ENCODE peak calls at places on chromosomes 3 and 15, in five cellular contexts. Q, F, K, N and D are unnamed samples.

GRCh38 chr15:52257734-52258062 is 37.9 kb downstream of the MYO5C start:
- DNase-seq in Q (no peak), K (peak), F (peak), N (peak), D (no peak)

GRCh38 chr15:65305776-65306175 is 1.3 kb downstream of the RNU5B-1 start:
- DNase-seq in Q (no peak), N (peak), F (no peak), K (no peak), D (no peak)

GRCh38 chr3:13708301-13708700 is 159.4 kb downstream of the FBLN2 start:
- DNase-seq in N (no peak), F (no peak), Q (peak), K (no peak), D (no peak)

GRCh38 chr15:24748812-24749439 is 73.4 kb downstream of the NPAP1 start:
- DNase-seq in F (no peak), N (no peak), K (no peak), Q (no peak), D (no peak)

GRCh38 chr15:77744398-77744797 is 111.7 kb upstream of the LINGO1 start:
- DNase-seq in K (no peak), N (no peak), Q (no peak), F (no peak), D (no peak)

GRCh38 chr15:43517354-43518072 is at the start of gene MAP1A:
- DNase-seq in Q (no peak), N (no peak), F (peak), K (peak), D (no peak)

GRCh38 chr3:182105875-182106274 is 394.1 kb downstream of the SOX2 start:
- DNase-seq in F (no peak), K (no peak), N (peak), Q (no peak), D (no peak)

GRCh38 chr15:63895194-63895593 is 61.4 kb upstream of the HERC1 start:
- DNase-seq in Q (no peak), K (no peak), F (no peak), N (no peak), D (no peak)

GRCh38 chr3:112646623-112647022 is 5.7 kb upstream of the CCDC80 start:
- DNase-seq in N (no peak), F (no peak), Q (no peak), K (no peak), D (no peak)

GRCh38 chr3:139764069-139764905 is 86.5 kb upstream of the NMNAT3 start:
- DNase-seq in Q (no peak), F (no peak), K (no peak), N (peak), D (no peak)

GRCh38 chr3:170222647-170223541 is 670 bp downstream of the PRKCI start:
- DNase-seq in Q (peak), K (peak), F (peak), N (peak), D (no peak)

GRCh38 chr3:55203006-55203405 is 275.1 kb upstream of the LRTM1 start:
- DNase-seq in Q (no peak), F (no peak), N (peak), K (no peak), D (no peak)

GRCh38 chr15:29401644-29402043 is 132.0 kb upstream of the NSMCE3 start:
- DNase-seq in K (no peak), Q (no peak), F (no peak), N (no peak), D (no peak)

GRCh38 chr15:90862964-90863721 is 5.2 kb upstream of the FURIN start:
- DNase-seq in N (no peak), F (no peak), K (no peak), Q (no peak), D (no peak)

GRCh38 chr3:4416961-4417360 is 50.1 kb downstream of the SUMF1 start:
- DNase-seq in Q (no peak), N (peak), K (no peak), F (peak), D (peak)